ENCODE peak calls at places on chromosomes 13 and 19, in seven cellular contexts. J is stimulated activated CD4-positive, alpha-beta T cell treated with anti-CD3 and anti-CD28 coated beads, Interleukin-4, amount 100 ng/mL, for 24 hours; V is foreskin fibroblast; I is H7; Q is effector memory CD4-positive, alpha-beta T cell; S is CD8-positive, alpha-beta memory T cell; T is fibroblast of pulmonary artery. W is an unnamed sample.
A peak's percentile ranks its signal among the peaks of the same experiment; 100 is the strongest.

GRCh38 chr19:18419195-18419698 is at the start of gene SSBP4:
- DNase-seq in V (peak; percentile 80), I (peak; percentile 98), Q (peak; percentile 62), T (peak; percentile 81), S (peak; percentile 80), J (peak; percentile 61), W (no peak)

GRCh38 chr13:78689011-78689410 is 30.1 kb upstream of the OBI1 start:
- DNase-seq in J (no peak), T (no peak), Q (no peak), I (peak; percentile 13), V (no peak), S (no peak), W (no peak)

GRCh38 chr13:47933688-47934011 is 67.4 kb downstream of the SUCLA2 start:
- DNase-seq in S (no peak), J (no peak), Q (no peak), I (no peak), T (peak; percentile 12), V (no peak), W (no peak)

GRCh38 chr13:112213467-112214245 is 146.7 kb downstream of the SOX1 start:
- DNase-seq in V (no peak), I (no peak), J (no peak), T (no peak), Q (no peak), S (no peak), W (no peak)

GRCh38 chr13:44868397-44868796 is 120.9 kb downstream of the NUFIP1 start:
- DNase-seq in T (no peak), J (no peak), I (no peak), Q (no peak), V (no peak), S (no peak), W (no peak)

GRCh38 chr13:95505265-95505664 is 47.3 kb upstream of the CLDN10 start:
- DNase-seq in S (no peak), Q (no peak), T (no peak), I (no peak), J (no peak), V (no peak), W (no peak)

GRCh38 chr19:13154911-13155471 is 4.8 kb downstream of the IER2 start:
- DNase-seq in T (peak; percentile 81), Q (peak; percentile 79), V (no peak), S (peak; percentile 79), J (peak; percentile 82), I (peak; percentile 95), W (no peak)

GRCh38 chr19:27752530-27753184 is 1460.3 kb downstream of the UQCRFS1 start:
- DNase-seq in Q (no peak), V (no peak), I (no peak), T (no peak), S (no peak), J (no peak), W (no peak)

GRCh38 chr13:110006304-110006703 is 219.9 kb upstream of the IRS2 start:
- DNase-seq in Q (no peak), V (no peak), J (no peak), T (peak; percentile 63), S (no peak), I (no peak), W (no peak)

GRCh38 chr19:54029930-54030490 is 33.7 kb downstream of the VSTM1 start:
- DNase-seq in Q (peak; percentile 15), S (peak; percentile 10), I (peak; percentile 73), J (peak; percentile 60), V (peak; percentile 51), T (peak; percentile 82), W (peak; percentile 27)

GRCh38 chr19:35344511-35345031 is 3.1 kb upstream of the FFAR1 start:
- DNase-seq in J (no peak), T (no peak), I (peak; percentile 28), Q (no peak), S (no peak), V (no peak), W (no peak)

GRCh38 chr13:92804926-92805325 is 421.7 kb upstream of the GPC6 start:
- DNase-seq in V (no peak), S (no peak), T (no peak), I (no peak), J (no peak), Q (no peak), W (no peak)

GRCh38 chr19:49340069-49340864 is 5.1 kb downstream of the CD37 start:
- DNase-seq in J (no peak), T (no peak), I (peak; percentile 89), Q (no peak), V (no peak), S (peak; percentile 38), W (no peak)

GRCh38 chr13:66076417-66076816 is 1153.7 kb downstream of the PCDH9 start:
- DNase-seq in J (no peak), I (no peak), T (peak; percentile 50), Q (no peak), V (peak; percentile 39), S (no peak), W (no peak)

GRCh38 chr19:13692096-13692495 is 72.2 kb upstream of the MRI1 start:
- DNase-seq in Q (no peak), J (no peak), T (peak; percentile 16), I (no peak), S (no peak), V (peak; percentile 63), W (no peak)

GRCh38 chr19:35027851-35028599 is 2.2 kb upstream of the SCN1B start:
- DNase-seq in J (no peak), I (peak; percentile 66), S (no peak), Q (no peak), V (no peak), T (no peak), W (no peak)

GRCh38 chr19:48283908-48284307 is 14.0 kb downstream of the ZNF114 start:
- DNase-seq in I (no peak), J (no peak), V (peak; percentile 64), T (peak; percentile 90), S (no peak), Q (no peak), W (no peak)

GRCh38 chr19:38678217-38678890 is 30.9 kb downstream of the ACTN4 start:
- DNase-seq in Q (no peak), I (no peak), J (no peak), S (no peak), V (no peak), T (no peak), W (no peak)

GRCh38 chr13:43626994-43627393 is 159.8 kb downstream of the ENOX1 start:
- DNase-seq in T (no peak), J (no peak), S (no peak), V (no peak), Q (no peak), I (no peak), W (no peak)

W was measured in fibroblast of the conjunctiva.